ENCODE peak calls at places on chromosome 1, in five cellular contexts. H, Y, J, G and B are unnamed samples.

GRCh38 chr1:114390361-114390760 is 120.6 kb downstream of the TRIM33 start:
- DNase-seq in Y (no peak), G (no peak), J (no peak), H (no peak), B (no peak)

GRCh38 chr1:39410915-39411436 is 80.5 kb upstream of the BMP8A start:
- DNase-seq in H (peak), J (peak), G (peak), Y (peak), B (peak)

GRCh38 chr1:84619383-84620093 is 45.3 kb upstream of the CTBS start:
- DNase-seq in H (no peak), Y (peak), J (peak), G (peak), B (peak)

GRCh38 chr1:8510041-8510823 is 192.3 kb downstream of the SLC45A1 start:
- DNase-seq in J (peak), H (no peak), G (no peak), Y (peak), B (peak)

GRCh38 chr1:116261227-116261626 is 111.8 kb upstream of the ATP1A1 start:
- DNase-seq in Y (no peak), G (no peak), J (peak), H (no peak), B (no peak)

GRCh38 chr1:48610628-48611542 is 138.9 kb upstream of the SPATA6 start:
- DNase-seq in G (no peak), J (no peak), Y (no peak), H (no peak), B (no peak)

GRCh38 chr1:61053281-61053711 is 29.1 kb upstream of the NFIA start:
- DNase-seq in J (peak), Y (no peak), H (no peak), G (no peak), B (no peak)

GRCh38 chr1:11169202-11169601 is 20.0 kb upstream of the ANGPTL7 start:
- DNase-seq in G (no peak), J (no peak), Y (no peak), H (no peak), B (no peak)

GRCh38 chr1:162006081-162006480 is 17.6 kb downstream of the OLFML2B start:
- DNase-seq in G (no peak), J (no peak), H (no peak), Y (no peak), B (no peak)

GRCh38 chr1:72357411-72357810 is 75.1 kb upstream of the NEGR1 start:
- DNase-seq in J (peak), H (no peak), G (peak), Y (peak), B (no peak)

GRCh38 chr1:42165511-42166210 is 1.1 kb upstream of the GUCA2A start:
- DNase-seq in J (peak), G (peak), H (no peak), Y (no peak), B (no peak)

GRCh38 chr1:63955746-63956145 is 181.9 kb downstream of the ROR1 start:
- DNase-seq in Y (no peak), H (no peak), J (no peak), G (no peak), B (no peak)

GRCh38 chr1:19061343-19061742 is 104.9 kb upstream of the IFFO2 start:
- DNase-seq in H (no peak), Y (no peak), J (no peak), G (no peak), B (no peak)

GRCh38 chr1:212482352-212483153 is 49.8 kb downstream of the NENF start:
- DNase-seq in H (no peak), G (no peak), J (no peak), Y (peak), B (no peak)

GRCh38 chr1:200130552-200130951 is 103.0 kb downstream of the NR5A2 start:
- DNase-seq in H (no peak), G (no peak), Y (peak), J (peak), B (no peak)

GRCh38 chr1:165496493-165496892 is 47.3 kb upstream of the LRRC52 start:
- DNase-seq in J (no peak), H (no peak), G (no peak), Y (no peak), B (no peak)

GRCh38 chr1:154698320-154699096 is 90.5 kb upstream of the ADAR start:
- DNase-seq in J (no peak), G (no peak), Y (no peak), H (no peak), B (no peak)

GRCh38 chr1:41631971-41632370 is 147.5 kb upstream of the EDN2 start:
- DNase-seq in J (no peak), Y (no peak), H (no peak), G (no peak), B (no peak)

GRCh38 chr1:195345149-195345548 is 1263.1 kb downstream of the KCNT2 start:
- DNase-seq in H (no peak), G (no peak), J (no peak), Y (no peak), B (no peak)

GRCh38 chr1:32622806-32623694 is 27.3 kb downstream of the ZBTB8OS start:
- DNase-seq in G (no peak), H (peak), Y (peak), J (no peak), B (no peak)

GRCh38 chr1:203342192-203342940 is 8.6 kb downstream of the FMOD start:
- DNase-seq in Y (no peak), J (peak), G (no peak), H (no peak), B (peak)

GRCh38 chr1:58773406-58773840 is 10.4 kb downstream of the JUN start:
- DNase-seq in J (peak), H (no peak), Y (peak), G (no peak), B (no peak)

GRCh38 chr1:244049969-244050834 is 881 bp upstream of the ZBTB18 start:
- DNase-seq in J (no peak), G (no peak), H (peak), Y (no peak), B (no peak)

GRCh38 chr1:26285366-26286063 is 5.6 kb downstream of the SH3BGRL3 start:
- DNase-seq in Y (no peak), J (no peak), G (no peak), H (peak), B (peak)

GRCh38 chr1:45843474-45843905 is 40.1 kb downstream of the MAST2 start:
- DNase-seq in H (no peak), G (no peak), J (peak), Y (peak), B (peak)

GRCh38 chr1:38138498-38139233 is 92.1 kb upstream of the POU3F1 start:
- DNase-seq in J (peak), Y (peak), H (no peak), G (peak), B (peak)

GRCh38 chr1:45172015-45172414 is 34.4 kb downstream of the ZSWIM5 start:
- DNase-seq in J (peak), H (no peak), Y (peak), G (no peak), B (no peak)

GRCh38 chr1:212545941-212546638 is 62.5 kb upstream of the ATF3 start:
- DNase-seq in J (peak), Y (peak), G (no peak), H (no peak), B (no peak)

GRCh38 chr1:211643324-211644212 is 31.9 kb downstream of the NEK2 start:
- DNase-seq in H (no peak), Y (peak), J (no peak), G (no peak), B (no peak)

GRCh38 chr1:180504186-180504585 is 1.8 kb upstream of the ACBD6 start:
- DNase-seq in J (no peak), G (no peak), Y (no peak), H (no peak), B (no peak)

GRCh38 chr1:3645247-3645646 is 4.7 kb downstream of the WRAP73 start:
- DNase-seq in G (no peak), H (no peak), Y (no peak), J (no peak), B (no peak)